ENCODE peak calls at places on chromosomes 6 and 20, in five cellular contexts. R is CD4-positive, alpha-beta memory T cell; L is RWPE2; O is small intestine; N is lower lobe of right lung. J is an unnamed sample.

GRCh38 chr6:80382796-80383195 is 276.3 kb downstream of the BCKDHB start:
- DNase-seq in R (no peak), L (no peak), O (no peak), N (no peak), J (no peak)

GRCh38 chr20:35267092-35267491 is 10.8 kb downstream of the MMP24OS start:
- DNase-seq in R (no peak), L (peak; percentile 83), O (no peak), N (no peak), J (no peak)

GRCh38 chr20:5947276-5947675 is 3.1 kb downstream of the TRMT6 start:
- DNase-seq in R (no peak), L (no peak), O (no peak), N (peak; percentile 78), J (no peak)

GRCh38 chr6:3625161-3625979 is 126.1 kb downstream of the PXDC1 start:
- DNase-seq in R (no peak), L (no peak), O (no peak), N (no peak), J (no peak)

GRCh38 chr20:16574656-16575355 is 1.6 kb upstream of the KIF16B start:
- DNase-seq in R (peak; percentile 80), L (peak; percentile 80), O (peak; percentile 92), N (peak; percentile 94), J (peak; percentile 94)

GRCh38 chr6:57242505-57242904 is 20.4 kb upstream of the RAB23 start:
- DNase-seq in R (no peak), L (no peak), O (no peak), N (no peak), J (no peak)

GRCh38 chr6:108667984-108668383 is 107.3 kb downstream of the FOXO3 start:
- DNase-seq in R (no peak), L (no peak), O (no peak), N (no peak), J (no peak)

GRCh38 chr20:40286991-40287531 is 402.0 kb downstream of the MAFB start:
- DNase-seq in R (no peak), L (peak; percentile 98), O (peak; percentile 61), N (peak; percentile 74), J (peak; percentile 83)

GRCh38 chr6:68211242-68211795 is 423.8 kb upstream of the ADGRB3 start:
- DNase-seq in R (no peak), L (no peak), O (no peak), N (no peak), J (no peak)

GRCh38 chr20:9677224-9677623 is 161.7 kb downstream of the PAK5 start:
- DNase-seq in R (no peak), L (no peak), O (no peak), N (no peak), J (no peak)

GRCh38 chr6:144471986-144472385 is 186.9 kb downstream of the UTRN start:
- DNase-seq in R (no peak), L (no peak), O (no peak), N (no peak), J (no peak)

GRCh38 chr20:54212226-54212625 is 4.3 kb downstream of the PFDN4 start:
- DNase-seq in R (no peak), L (no peak), O (no peak), N (no peak), J (no peak)

GRCh38 chr6:161668665-161669064 is 394.8 kb upstream of the AGPAT4 start:
- DNase-seq in R (no peak), L (no peak), O (no peak), N (no peak), J (no peak)

GRCh38 chr6:2094637-2095036 is 150.8 kb downstream of the GMDS start:
- DNase-seq in R (no peak), L (no peak), O (no peak), N (no peak), J (no peak)

GRCh38 chr6:1103027-1103426 is 208.9 kb upstream of the FOXQ1 start:
- DNase-seq in R (no peak), L (no peak), O (no peak), N (no peak), J (no peak)

GRCh38 chr6:14865609-14866100 is 380.2 kb upstream of the JARID2 start:
- DNase-seq in R (no peak), L (no peak), O (no peak), N (no peak), J (no peak)

GRCh38 chr6:89724981-89725380 is 86.4 kb upstream of the LYRM2 start:
- DNase-seq in R (no peak), L (no peak), O (no peak), N (no peak), J (no peak)

GRCh38 chr20:33539129-33539528 is 49.2 kb downstream of the CBFA2T2 start:
- DNase-seq in R (no peak), L (no peak), O (no peak), N (no peak), J (no peak)

GRCh38 chr6:14705841-14706377 is 540.0 kb upstream of the JARID2 start:
- DNase-seq in R (no peak), L (no peak), O (peak; percentile 19), N (no peak), J (no peak)

GRCh38 chr6:7143161-7143974 is 35.6 kb downstream of the RREB1 start:
- DNase-seq in R (no peak), L (no peak), O (no peak), N (no peak), J (no peak)

GRCh38 chr6:139124887-139125672 is 9.8 kb upstream of the HECA start:
- DNase-seq in R (peak; percentile 88), L (no peak), O (peak; percentile 93), N (peak; percentile 67), J (peak; percentile 42)

GRCh38 chr6:34934516-34934915 is 45.5 kb downstream of the ANKS1A start:
- DNase-seq in R (no peak), L (no peak), O (no peak), N (peak; percentile 79), J (peak; percentile 88)

GRCh38 chr6:551829-552350 is 105.0 kb downstream of the HUS1B start:
- DNase-seq in R (no peak), L (no peak), O (no peak), N (no peak), J (no peak)

GRCh38 chr20:56069016-56069415 is 63.7 kb upstream of the CBLN4 start:
- DNase-seq in R (no peak), L (no peak), O (no peak), N (no peak), J (no peak)

GRCh38 chr6:75065524-75065923 is 140.3 kb downstream of the COL12A1 start:
- DNase-seq in R (no peak), L (no peak), O (no peak), N (no peak), J (no peak)

GRCh38 chr6:111628117-111628866 is 22.6 kb upstream of the TRAF3IP2 start:
- DNase-seq in R (no peak), L (no peak), O (no peak), N (no peak), J (no peak)
- H3K27ac ChIP-seq in R (no peak overlapping the region), L (no peak overlapping the region), O (no peak overlapping the region), N (peak overlapping the region; percentile 37), J (peak overlapping the region; percentile 74)

DNA sequence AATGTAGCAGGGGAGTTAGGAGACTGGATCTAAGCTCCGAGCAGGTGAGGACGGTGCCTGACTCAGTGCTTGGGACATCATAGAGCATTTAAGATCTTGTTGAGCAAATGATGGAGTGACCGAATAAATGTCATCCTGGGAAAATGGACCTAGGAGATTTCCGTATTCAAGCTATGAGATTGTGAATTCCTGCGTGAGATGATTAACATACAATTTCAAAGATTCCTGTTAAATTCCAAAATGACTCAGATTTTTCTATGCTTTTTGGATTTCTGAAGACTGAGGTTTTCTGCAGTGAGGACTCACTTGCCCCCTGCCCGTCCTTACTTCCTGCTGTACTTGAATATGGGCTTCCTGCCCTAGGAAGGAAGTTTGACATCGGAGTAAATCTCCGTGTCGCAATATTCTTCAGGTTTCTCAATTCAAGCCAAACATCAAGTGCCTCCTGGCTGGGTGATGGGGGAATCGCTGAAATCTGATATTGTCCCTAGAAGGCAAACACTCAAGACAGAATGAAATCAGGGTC is 5.2 kb downstream of the SYTL3 start:
- DNase-seq in R (no peak), L (no peak), O (no peak), N (no peak), J (no peak)
- H3K27ac ChIP-seq in R (peak overlapping the region; percentile 91), L (peak overlapping the region; percentile 48), O (no peak overlapping the region), N (peak overlapping the region; percentile 75), J (peak overlapping the region; percentile 84)

GRCh38 chr20:31568773-31569162 is 36.3 kb upstream of the ID1 start:
- DNase-seq in R (no peak), L (peak; percentile 56), O (no peak), N (no peak), J (no peak)
- H3K27ac ChIP-seq in R (no peak overlapping the region), L (peak overlapping the region; percentile 97), O (no peak overlapping the region), N (no peak overlapping the region), J (peak overlapping the region; percentile 96)

GRCh38 chr20:18991012-18991411 is 177.4 kb downstream of the SCP2D1 start:
- DNase-seq in R (no peak), L (no peak), O (no peak), N (no peak), J (no peak)
- H3K27ac ChIP-seq in R (no peak overlapping the region), L (no peak overlapping the region), O (no peak overlapping the region), N (no peak overlapping the region), J (peak overlapping the region; percentile 72)

GRCh38 chr6:124777834-124778233 is 184.4 kb upstream of the RNF217 start:
- DNase-seq in R (no peak), L (no peak), O (no peak), N (no peak), J (no peak)
- H3K27ac ChIP-seq in R (no peak overlapping the region), L (no peak overlapping the region), O (no peak overlapping the region), N (no peak overlapping the region), J (no peak overlapping the region)

GRCh38 chr20:37383229-37383989 is 37.5 kb downstream of the SRC start:
- DNase-seq in R (no peak), L (peak; percentile 98), O (peak; percentile 45), N (no peak), J (no peak)

GRCh38 chr20:37385176-37385575 is 39.2 kb downstream of the SRC start:
- DNase-seq in R (no peak), L (peak; percentile 78), O (no peak), N (no peak), J (no peak)

GRCh38 chr20:37386505-37387201 is 40.7 kb downstream of the SRC start:
- DNase-seq in R (no peak), L (peak; percentile 82), O (no peak), N (peak; percentile 30), J (no peak)

GRCh38 chr20:37385659-37386504 is 39.9 kb downstream of the SRC start:
- DNase-seq in R (no peak), L (peak; percentile 85), O (no peak), N (peak; percentile 42), J (no peak)

GRCh38 chr20:37384683-37385174 is 38.8 kb downstream of the SRC start:
- DNase-seq in R (peak; percentile 76), L (peak; percentile 85), O (no peak), N (peak; percentile 80), J (peak; percentile 66)
- H3K27ac ChIP-seq in R (no peak overlapping the region), L (peak overlapping the region; percentile 73), O (no peak overlapping the region), N (no peak overlapping the region), J (peak overlapping the region; percentile 30)

DNA sequence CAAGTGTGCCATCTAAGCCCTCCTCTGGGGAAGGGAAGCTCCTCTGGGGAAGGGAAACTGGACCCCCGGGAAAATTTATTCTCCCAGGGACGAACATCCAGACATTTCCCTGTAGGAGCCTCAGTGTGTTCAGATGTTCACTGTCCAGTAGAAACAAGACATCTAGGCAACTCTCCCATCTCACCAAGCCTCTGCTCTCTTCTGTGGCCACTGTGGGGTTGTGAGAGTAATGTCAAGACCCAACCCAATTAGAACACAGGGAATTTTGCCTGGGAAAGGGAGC is 3.6 kb upstream of the PTGIS start:
- DNase-seq in R (no peak), L (peak; percentile 20), O (no peak), N (no peak), J (no peak)
- H3K27ac ChIP-seq in R (no peak overlapping the region), L (no peak overlapping the region), O (no peak overlapping the region), N (no peak overlapping the region), J (peak overlapping the region; percentile 88)

GRCh38 chr6:166351715-166352285 is 9.5 kb upstream of the SFT2D1 start:
- DNase-seq in R (no peak), L (no peak), O (peak; percentile 58), N (peak; percentile 47), J (no peak)
- H3K27ac ChIP-seq in R (no peak overlapping the region), L (no peak overlapping the region), O (no peak overlapping the region), N (no peak overlapping the region), J (no peak overlapping the region)

J was measured in left ventricle myocardium inferior.